ENCODE peak calls at places on chromosomes 6 and 20, in ten cellular contexts. One of them, this sample, is unnamed.

GRCh38 chr6:34576286-34576955 is 20.3 kb upstream of the SPDEF start:
- DNase-seq in fibroblast of mammary gland: no peak
- DNase-seq in nephron progenitor cell: no peak
- DNase-seq in Panc1: no peak
- DNase-seq in fibroblast of the aortic adventitia: no peak
- DNase-seq in astrocyte of the spinal cord: no peak
- DNase-seq in GM23338: no peak
- DNase-seq in GM13977: no peak
- DNase-seq in lung: no peak
- DNase-seq in lower lobe of right lung: peak; percentile 34
- DNase-seq in this sample: peak; percentile 79

GRCh38 chr20:46111028-46111835 is 6.9 kb upstream of the CD40 start:
- DNase-seq in astrocyte of the spinal cord: no peak
- DNase-seq in lung: peak; percentile 46
- DNase-seq in GM13977: peak; percentile 58
- DNase-seq in fibroblast of mammary gland: peak; percentile 45
- DNase-seq in fibroblast of the aortic adventitia: peak; percentile 17
- DNase-seq in lower lobe of right lung: peak; percentile 59
- DNase-seq in nephron progenitor cell: no peak
- DNase-seq in Panc1: no peak
- DNase-seq in GM23338: no peak
- DNase-seq in this sample: no peak

GRCh38 chr6:31901415-31901952 is 402 bp downstream of the ZBTB12 start:
- DNase-seq in lower lobe of right lung: peak; percentile 75
- DNase-seq in fibroblast of the aortic adventitia: peak; percentile 45
- DNase-seq in lung: peak; percentile 49
- DNase-seq in fibroblast of mammary gland: peak; percentile 40
- DNase-seq in GM13977: peak; percentile 85
- DNase-seq in Panc1: no peak
- DNase-seq in astrocyte of the spinal cord: peak; percentile 37
- DNase-seq in GM23338: peak; percentile 63
- DNase-seq in nephron progenitor cell: no peak
- DNase-seq in this sample: peak; percentile 81

GRCh38 chr6:157070403-157071107 is 252.8 kb downstream of the TMEM242 start:
- DNase-seq in fibroblast of mammary gland: no peak
- DNase-seq in astrocyte of the spinal cord: peak; percentile 46
- DNase-seq in GM23338: no peak
- DNase-seq in Panc1: no peak
- DNase-seq in lower lobe of right lung: no peak
- DNase-seq in nephron progenitor cell: no peak
- DNase-seq in fibroblast of the aortic adventitia: peak; percentile 71
- DNase-seq in GM13977: no peak
- DNase-seq in lung: no peak
- DNase-seq in this sample: no peak

GRCh38 chr6:151641028-151641427 is 147.2 kb downstream of the CCDC170 start:
- DNase-seq in fibroblast of the aortic adventitia: no peak
- DNase-seq in nephron progenitor cell: no peak
- DNase-seq in astrocyte of the spinal cord: no peak
- DNase-seq in lung: no peak
- DNase-seq in fibroblast of mammary gland: no peak
- DNase-seq in lower lobe of right lung: no peak
- DNase-seq in Panc1: no peak
- DNase-seq in GM23338: no peak
- DNase-seq in GM13977: no peak
- DNase-seq in this sample: no peak

GRCh38 chr6:54491431-54491830 is 183.2 kb downstream of the TINAG start:
- DNase-seq in lung: no peak
- DNase-seq in GM23338: no peak
- DNase-seq in fibroblast of the aortic adventitia: no peak
- DNase-seq in lower lobe of right lung: no peak
- DNase-seq in fibroblast of mammary gland: no peak
- DNase-seq in GM13977: no peak
- DNase-seq in Panc1: no peak
- DNase-seq in nephron progenitor cell: no peak
- DNase-seq in astrocyte of the spinal cord: no peak
- DNase-seq in this sample: no peak

GRCh38 chr6:35300848-35301247 is 3.2 kb downstream of the DEF6 start:
- DNase-seq in nephron progenitor cell: no peak
- DNase-seq in fibroblast of the aortic adventitia: no peak
- DNase-seq in Panc1: no peak
- DNase-seq in lung: no peak
- DNase-seq in GM13977: no peak
- DNase-seq in astrocyte of the spinal cord: no peak
- DNase-seq in fibroblast of mammary gland: no peak
- DNase-seq in lower lobe of right lung: no peak
- DNase-seq in GM23338: no peak
- DNase-seq in this sample: no peak

GRCh38 chr6:84867521-84867920 is 103.1 kb upstream of the TBX18 start:
- DNase-seq in Panc1: no peak
- DNase-seq in GM23338: no peak
- DNase-seq in fibroblast of mammary gland: peak; percentile 90
- DNase-seq in fibroblast of the aortic adventitia: peak; percentile 60
- DNase-seq in astrocyte of the spinal cord: peak; percentile 51
- DNase-seq in nephron progenitor cell: no peak
- DNase-seq in lung: no peak
- DNase-seq in GM13977: no peak
- DNase-seq in lower lobe of right lung: no peak
- DNase-seq in this sample: no peak

GRCh38 chr6:68087399-68088133 is 547.5 kb upstream of the ADGRB3 start:
- DNase-seq in astrocyte of the spinal cord: peak; percentile 57
- DNase-seq in Panc1: no peak
- DNase-seq in lung: no peak
- DNase-seq in GM23338: no peak
- DNase-seq in nephron progenitor cell: no peak
- DNase-seq in fibroblast of the aortic adventitia: peak; percentile 65
- DNase-seq in GM13977: peak; percentile 12
- DNase-seq in lower lobe of right lung: no peak
- DNase-seq in fibroblast of mammary gland: peak; percentile 12
- DNase-seq in this sample: no peak

GRCh38 chr6:53294611-53295010 is 54.1 kb downstream of the ELOVL5 start:
- DNase-seq in nephron progenitor cell: no peak
- DNase-seq in fibroblast of mammary gland: no peak
- DNase-seq in GM23338: no peak
- DNase-seq in fibroblast of the aortic adventitia: no peak
- DNase-seq in lung: no peak
- DNase-seq in Panc1: no peak
- DNase-seq in GM13977: no peak
- DNase-seq in lower lobe of right lung: no peak
- DNase-seq in astrocyte of the spinal cord: no peak
- DNase-seq in this sample: no peak

GRCh38 chr6:53294095-53294494 is 54.7 kb downstream of the ELOVL5 start:
- DNase-seq in GM13977: no peak
- DNase-seq in astrocyte of the spinal cord: no peak
- DNase-seq in GM23338: peak; percentile 78
- DNase-seq in Panc1: no peak
- DNase-seq in fibroblast of mammary gland: no peak
- DNase-seq in fibroblast of the aortic adventitia: peak; percentile 35
- DNase-seq in lower lobe of right lung: no peak
- DNase-seq in nephron progenitor cell: peak; percentile 54
- DNase-seq in lung: no peak
- DNase-seq in this sample: no peak

GRCh38 chr6:53287336-53288225 is 61.2 kb downstream of the ELOVL5 start:
- DNase-seq in GM13977: no peak
- DNase-seq in fibroblast of the aortic adventitia: peak; percentile 24
- DNase-seq in astrocyte of the spinal cord: no peak
- DNase-seq in lower lobe of right lung: no peak
- DNase-seq in nephron progenitor cell: no peak
- DNase-seq in fibroblast of mammary gland: no peak
- DNase-seq in lung: no peak
- DNase-seq in Panc1: no peak
- DNase-seq in GM23338: peak; percentile 51
- DNase-seq in this sample: no peak

GRCh38 chr6:53293691-53294090 is 55.1 kb downstream of the ELOVL5 start:
- DNase-seq in astrocyte of the spinal cord: no peak
- DNase-seq in fibroblast of mammary gland: no peak
- DNase-seq in fibroblast of the aortic adventitia: no peak
- DNase-seq in GM13977: no peak
- DNase-seq in GM23338: no peak
- DNase-seq in nephron progenitor cell: no peak
- DNase-seq in lung: no peak
- DNase-seq in Panc1: no peak
- DNase-seq in lower lobe of right lung: no peak
- DNase-seq in this sample: no peak

GRCh38 chr6:53290547-53291510 is 57.9 kb downstream of the ELOVL5 start:
- DNase-seq in fibroblast of mammary gland: no peak
- DNase-seq in lung: no peak
- DNase-seq in astrocyte of the spinal cord: no peak
- DNase-seq in fibroblast of the aortic adventitia: peak; percentile 21
- DNase-seq in lower lobe of right lung: no peak
- DNase-seq in GM13977: no peak
- DNase-seq in Panc1: no peak
- DNase-seq in GM23338: no peak
- DNase-seq in nephron progenitor cell: no peak
- DNase-seq in this sample: no peak
- TF ChIP-seq CTCF in fibroblast of mammary gland: no peak
- TF ChIP-seq CTCF in lung: no peak
- TF ChIP-seq CTCF in astrocyte of the spinal cord: no peak
- TF ChIP-seq CTCF in fibroblast of the aortic adventitia: peak; percentile 24
- TF ChIP-seq CTCF in lower lobe of right lung: no peak
- TF ChIP-seq CTCF in GM13977: no peak
- TF ChIP-seq CTCF in Panc1: peak; percentile 17
- TF ChIP-seq CTCF in GM23338: no peak
- TF ChIP-seq CTCF in nephron progenitor cell: no peak
- TF ChIP-seq CTCF in this sample: peak; percentile 60

DNA sequence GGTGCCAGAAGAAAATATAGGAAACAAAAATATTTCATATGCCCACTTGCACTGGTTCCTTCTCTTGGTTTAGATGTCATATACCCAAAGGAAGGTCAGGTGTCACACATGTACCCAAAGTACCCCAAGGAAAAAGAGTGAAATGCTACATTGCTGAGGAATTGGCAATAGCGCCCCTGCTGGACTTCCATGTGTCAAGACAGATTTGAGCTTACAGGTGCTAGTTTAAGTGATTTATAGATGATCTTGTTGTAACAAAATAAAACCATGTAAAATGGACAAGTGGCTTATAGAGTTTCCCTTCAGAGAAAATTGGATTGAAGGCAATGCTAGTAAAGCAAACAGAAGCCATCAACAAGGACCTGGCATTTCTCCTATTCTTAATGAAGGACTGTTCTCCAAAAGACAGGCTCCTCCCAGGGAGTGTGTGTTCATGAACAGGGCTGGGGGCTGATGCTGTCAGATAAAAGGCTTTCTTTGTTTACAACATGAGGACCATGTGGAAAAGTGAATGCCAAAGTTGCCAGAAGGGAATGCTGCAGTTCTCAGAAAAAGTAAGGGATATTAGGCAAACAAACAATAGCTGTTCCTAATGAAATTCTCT is 64.3 kb upstream of the PAK5 start:
- DNase-seq in lung: no peak
- DNase-seq in lower lobe of right lung: no peak
- DNase-seq in GM13977: no peak
- DNase-seq in Panc1: no peak
- DNase-seq in fibroblast of the aortic adventitia: no peak
- DNase-seq in fibroblast of mammary gland: peak; percentile 11
- DNase-seq in GM23338: peak; percentile 83
- DNase-seq in nephron progenitor cell: peak; percentile 31
- DNase-seq in astrocyte of the spinal cord: no peak
- DNase-seq in this sample: no peak
- TF ChIP-seq CTCF in lung: no peak
- TF ChIP-seq CTCF in lower lobe of right lung: peak; percentile 36
- TF ChIP-seq CTCF in GM13977: peak; percentile 50
- TF ChIP-seq CTCF in Panc1: peak; percentile 59
- TF ChIP-seq CTCF in fibroblast of the aortic adventitia: peak; percentile 29
- TF ChIP-seq CTCF in fibroblast of mammary gland: peak; percentile 53
- TF ChIP-seq CTCF in GM23338: peak; percentile 90
- TF ChIP-seq CTCF in nephron progenitor cell: peak; percentile 55
- TF ChIP-seq CTCF in astrocyte of the spinal cord: peak; percentile 63
- TF ChIP-seq CTCF in this sample: peak; percentile 70

DNA sequence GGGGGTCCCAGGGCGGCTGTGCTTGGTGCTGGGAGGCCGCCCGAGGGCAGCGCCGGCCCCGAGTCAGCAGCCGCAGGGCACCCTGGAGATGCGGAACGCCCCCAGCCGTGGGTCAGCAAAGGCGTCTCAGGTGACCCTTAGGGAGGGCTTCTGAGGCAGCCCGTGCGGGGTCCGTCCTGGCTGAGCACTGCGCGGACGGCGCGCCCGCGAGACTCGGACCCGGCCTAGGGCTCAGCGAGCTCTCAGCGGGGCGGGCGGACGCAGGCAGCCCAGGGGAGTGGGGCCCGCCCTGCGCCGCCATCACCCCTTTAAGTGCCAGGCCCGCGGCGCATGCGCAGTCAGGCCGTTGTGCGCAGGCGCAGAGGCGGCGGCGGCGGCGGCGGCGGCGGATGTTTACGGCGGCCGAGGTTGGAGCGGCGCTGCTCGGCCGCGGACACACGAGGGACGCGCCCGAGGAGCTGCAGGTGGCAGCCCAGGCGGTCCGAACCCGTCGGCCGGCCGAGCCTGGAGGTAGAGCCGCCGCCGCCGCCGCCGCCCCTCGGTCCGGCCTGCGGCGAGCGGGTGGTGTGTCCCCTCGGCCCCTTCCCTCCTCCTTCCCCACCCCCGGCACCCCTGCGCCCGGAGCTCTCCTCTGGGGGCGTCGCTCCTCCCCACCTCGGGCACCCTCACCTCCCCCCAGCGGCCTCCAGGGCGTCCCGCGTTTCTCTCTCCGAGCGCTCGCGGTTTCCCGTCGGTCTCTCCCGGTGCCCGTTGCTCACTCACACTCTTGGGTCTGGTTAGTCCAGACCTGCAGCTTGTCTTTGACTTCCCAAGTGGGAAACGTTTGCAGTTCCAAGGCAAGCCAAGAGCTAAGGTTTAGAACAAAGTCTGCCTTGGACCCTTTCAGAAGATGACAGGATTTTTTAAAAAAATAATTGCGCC is at the start of gene PCMTD2:
- DNase-seq in fibroblast of the aortic adventitia: peak; percentile 69
- DNase-seq in GM23338: peak; percentile 92
- DNase-seq in fibroblast of mammary gland: peak; percentile 66
- DNase-seq in GM13977: peak; percentile 98
- DNase-seq in lung: peak; percentile 79
- DNase-seq in lower lobe of right lung: peak; percentile 89
- DNase-seq in astrocyte of the spinal cord: peak; percentile 83
- DNase-seq in nephron progenitor cell: peak; percentile 88
- DNase-seq in Panc1: no peak
- DNase-seq in this sample: no peak
- TF ChIP-seq CTCF in fibroblast of the aortic adventitia: no peak
- TF ChIP-seq CTCF in GM23338: no peak
- TF ChIP-seq CTCF in fibroblast of mammary gland: no peak
- TF ChIP-seq CTCF in GM13977: no peak
- TF ChIP-seq CTCF in lung: no peak
- TF ChIP-seq CTCF in lower lobe of right lung: no peak
- TF ChIP-seq CTCF in astrocyte of the spinal cord: no peak
- TF ChIP-seq CTCF in nephron progenitor cell: no peak
- TF ChIP-seq CTCF in Panc1: no peak
- TF ChIP-seq CTCF in this sample: peak; percentile 30

GRCh38 chr20:62208805-62209755 is 11.0 kb downstream of the HRH3 start:
- DNase-seq in nephron progenitor cell: peak; percentile 44
- DNase-seq in fibroblast of mammary gland: peak; percentile 5
- DNase-seq in GM23338: peak; percentile 76
- DNase-seq in lower lobe of right lung: peak; percentile 25
- DNase-seq in astrocyte of the spinal cord: no peak
- DNase-seq in Panc1: no peak
- DNase-seq in lung: no peak
- DNase-seq in fibroblast of the aortic adventitia: no peak
- DNase-seq in GM13977: no peak
- DNase-seq in this sample: no peak
- TF ChIP-seq CTCF in nephron progenitor cell: no peak
- TF ChIP-seq CTCF in fibroblast of mammary gland: no peak
- TF ChIP-seq CTCF in GM23338: peak; percentile 21
- TF ChIP-seq CTCF in lower lobe of right lung: no peak
- TF ChIP-seq CTCF in astrocyte of the spinal cord: no peak
- TF ChIP-seq CTCF in Panc1: no peak
- TF ChIP-seq CTCF in lung: no peak
- TF ChIP-seq CTCF in fibroblast of the aortic adventitia: no peak
- TF ChIP-seq CTCF in GM13977: no peak
- TF ChIP-seq CTCF in this sample: peak; percentile 23